ENCODE peak calls at places on chromosomes 5 and 9, in five cellular contexts. One of them, this sample, is unnamed.

GRCh38 chr5:34053133-34053532 is 10.1 kb upstream of the C1QTNF3 start:
- DNase-seq in CD8-positive, alpha-beta memory T cell: no peak
- DNase-seq in breast epithelium: no peak
- DNase-seq in body of pancreas: no peak
- DNase-seq in effector memory CD4-positive, alpha-beta T cell: no peak
- DNase-seq in this sample: no peak

GRCh38 chr5:171450423-171451246 is 31.2 kb downstream of the FGF18 start:
- DNase-seq in effector memory CD4-positive, alpha-beta T cell: no peak
- DNase-seq in body of pancreas: peak; percentile 45
- DNase-seq in breast epithelium: no peak
- DNase-seq in CD8-positive, alpha-beta memory T cell: no peak
- DNase-seq in this sample: no peak

GRCh38 chr9:93032545-93032944 is 26.0 kb upstream of the SUSD3 start:
- DNase-seq in breast epithelium: no peak
- DNase-seq in CD8-positive, alpha-beta memory T cell: no peak
- DNase-seq in body of pancreas: no peak
- DNase-seq in effector memory CD4-positive, alpha-beta T cell: no peak
- DNase-seq in this sample: no peak

GRCh38 chr9:2916382-2916985 is 72.6 kb upstream of the PUM3 start:
- DNase-seq in CD8-positive, alpha-beta memory T cell: no peak
- DNase-seq in effector memory CD4-positive, alpha-beta T cell: no peak
- DNase-seq in body of pancreas: no peak
- DNase-seq in breast epithelium: no peak
- DNase-seq in this sample: no peak

GRCh38 chr9:20526500-20527319 is 95.6 kb downstream of the MLLT3 start:
- DNase-seq in CD8-positive, alpha-beta memory T cell: no peak
- DNase-seq in effector memory CD4-positive, alpha-beta T cell: no peak
- DNase-seq in body of pancreas: no peak
- DNase-seq in breast epithelium: no peak
- DNase-seq in this sample: no peak

GRCh38 chr9:137000177-137000930 is 4.0 kb upstream of the CLIC3 start:
- DNase-seq in body of pancreas: no peak
- DNase-seq in CD8-positive, alpha-beta memory T cell: no peak
- DNase-seq in breast epithelium: no peak
- DNase-seq in effector memory CD4-positive, alpha-beta T cell: no peak
- DNase-seq in this sample: peak; percentile 53

GRCh38 chr9:115022760-115023434 is 92.5 kb upstream of the TNFSF8 start:
- DNase-seq in breast epithelium: no peak
- DNase-seq in effector memory CD4-positive, alpha-beta T cell: no peak
- DNase-seq in CD8-positive, alpha-beta memory T cell: no peak
- DNase-seq in body of pancreas: no peak
- DNase-seq in this sample: no peak

GRCh38 chr9:114014044-114014443 is 64.1 kb downstream of the AMBP start:
- DNase-seq in CD8-positive, alpha-beta memory T cell: no peak
- DNase-seq in breast epithelium: no peak
- DNase-seq in body of pancreas: no peak
- DNase-seq in effector memory CD4-positive, alpha-beta T cell: no peak
- DNase-seq in this sample: no peak

GRCh38 chr5:173001229-173001841 is 17.8 kb downstream of the ATP6V0E1 start:
- DNase-seq in body of pancreas: no peak
- DNase-seq in breast epithelium: no peak
- DNase-seq in effector memory CD4-positive, alpha-beta T cell: no peak
- DNase-seq in CD8-positive, alpha-beta memory T cell: peak; percentile 11
- DNase-seq in this sample: no peak

GRCh38 chr9:78101247-78101646 is 69.6 kb upstream of the GNAQ start:
- DNase-seq in body of pancreas: no peak
- DNase-seq in breast epithelium: no peak
- DNase-seq in CD8-positive, alpha-beta memory T cell: no peak
- DNase-seq in effector memory CD4-positive, alpha-beta T cell: no peak
- DNase-seq in this sample: no peak

GRCh38 chr5:79873216-79873615 is 117.8 kb downstream of the MTX3 start:
- DNase-seq in effector memory CD4-positive, alpha-beta T cell: no peak
- DNase-seq in breast epithelium: no peak
- DNase-seq in body of pancreas: no peak
- DNase-seq in CD8-positive, alpha-beta memory T cell: no peak
- DNase-seq in this sample: no peak
- H3K9me3 ChIP-seq in effector memory CD4-positive, alpha-beta T cell: no peaks in the 10 kb centered on the region
- H3K9me3 ChIP-seq in breast epithelium: no peaks in the 10 kb centered on the region
- H3K9me3 ChIP-seq in body of pancreas: no peaks in the 10 kb centered on the region
- H3K9me3 ChIP-seq in CD8-positive, alpha-beta memory T cell: no peaks in the 10 kb centered on the region
- H3K9me3 ChIP-seq in this sample: no peaks in the 10 kb centered on the region

DNA sequence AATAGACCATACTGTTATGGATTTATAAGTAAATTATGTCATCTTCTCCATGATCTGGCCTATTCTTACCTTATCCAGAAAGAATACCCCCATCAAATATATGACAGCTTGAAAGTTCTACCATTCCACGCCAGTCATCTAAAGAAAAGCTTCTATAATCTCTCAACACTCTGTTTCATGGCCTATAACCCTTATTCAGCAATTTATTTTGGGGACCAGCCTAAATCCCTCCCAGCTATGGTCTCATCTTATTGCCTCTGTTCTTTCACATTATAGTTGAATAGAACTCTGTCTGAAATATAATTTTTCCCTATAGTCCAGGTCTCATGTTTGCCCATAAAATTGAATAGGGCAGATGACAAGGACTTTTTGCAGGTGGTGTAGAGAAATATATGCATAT is 2387.6 kb upstream of the WWC1 start:
- DNase-seq in body of pancreas: no peak
- DNase-seq in CD8-positive, alpha-beta memory T cell: no peak
- DNase-seq in effector memory CD4-positive, alpha-beta T cell: no peak
- DNase-seq in breast epithelium: no peak
- DNase-seq in this sample: no peak
- H3K9me3 ChIP-seq in body of pancreas: no peaks in the 10 kb centered on the region
- H3K9me3 ChIP-seq in CD8-positive, alpha-beta memory T cell: no peaks in the 10 kb centered on the region
- H3K9me3 ChIP-seq in effector memory CD4-positive, alpha-beta T cell: no peaks in the 10 kb centered on the region
- H3K9me3 ChIP-seq in breast epithelium: peaks cover 4% of the 10 kb centered on the region
- H3K9me3 ChIP-seq in this sample: peaks cover 5% of the 10 kb centered on the region

GRCh38 chr9:122742003-122742402 is at the start of gene OR1L6:
- DNase-seq in effector memory CD4-positive, alpha-beta T cell: no peak
- DNase-seq in breast epithelium: no peak
- DNase-seq in body of pancreas: no peak
- DNase-seq in CD8-positive, alpha-beta memory T cell: no peak
- DNase-seq in this sample: no peak
- H3K9me3 ChIP-seq in effector memory CD4-positive, alpha-beta T cell: no peaks in the 10 kb centered on the region
- H3K9me3 ChIP-seq in breast epithelium: peaks cover 17% of the 10 kb centered on the region
- H3K9me3 ChIP-seq in body of pancreas: no peaks in the 10 kb centered on the region
- H3K9me3 ChIP-seq in CD8-positive, alpha-beta memory T cell: no peaks in the 10 kb centered on the region
- H3K9me3 ChIP-seq in this sample: no peaks in the 10 kb centered on the region

GRCh38 chr5:19314840-19315239 is 673.2 kb downstream of the CDH18 start:
- DNase-seq in body of pancreas: no peak
- DNase-seq in CD8-positive, alpha-beta memory T cell: no peak
- DNase-seq in breast epithelium: no peak
- DNase-seq in effector memory CD4-positive, alpha-beta T cell: no peak
- DNase-seq in this sample: no peak
- H3K9me3 ChIP-seq in body of pancreas: no peaks in the 10 kb centered on the region
- H3K9me3 ChIP-seq in CD8-positive, alpha-beta memory T cell: no peaks in the 10 kb centered on the region
- H3K9me3 ChIP-seq in breast epithelium: peaks cover 2% of the 10 kb centered on the region
- H3K9me3 ChIP-seq in effector memory CD4-positive, alpha-beta T cell: no peaks in the 10 kb centered on the region
- H3K9me3 ChIP-seq in this sample: no peaks in the 10 kb centered on the region

GRCh38 chr5:40066616-40067015 is 613.1 kb upstream of the PTGER4 start:
- DNase-seq in CD8-positive, alpha-beta memory T cell: no peak
- DNase-seq in breast epithelium: no peak
- DNase-seq in effector memory CD4-positive, alpha-beta T cell: no peak
- DNase-seq in body of pancreas: no peak
- DNase-seq in this sample: no peak
- H3K9me3 ChIP-seq in CD8-positive, alpha-beta memory T cell: no peaks in the 10 kb centered on the region
- H3K9me3 ChIP-seq in breast epithelium: no peaks in the 10 kb centered on the region
- H3K9me3 ChIP-seq in effector memory CD4-positive, alpha-beta T cell: no peaks in the 10 kb centered on the region
- H3K9me3 ChIP-seq in body of pancreas: no peaks in the 10 kb centered on the region
- H3K9me3 ChIP-seq in this sample: no peaks in the 10 kb centered on the region

GRCh38 chr5:141369994-141370848 is at the start of gene PCDHGB3:
- DNase-seq in breast epithelium: no peak
- DNase-seq in effector memory CD4-positive, alpha-beta T cell: no peak
- DNase-seq in body of pancreas: peak; percentile 39
- DNase-seq in CD8-positive, alpha-beta memory T cell: no peak
- DNase-seq in this sample: peak; percentile 36

GRCh38 chr5:141371572-141372475 is 1.8 kb downstream of the PCDHGB3 start:
- DNase-seq in CD8-positive, alpha-beta memory T cell: no peak
- DNase-seq in breast epithelium: no peak
- DNase-seq in body of pancreas: no peak
- DNase-seq in effector memory CD4-positive, alpha-beta T cell: no peak
- DNase-seq in this sample: no peak

GRCh38 chr5:141374627-141375026 is 936 bp downstream of the PCDHGA6 start:
- DNase-seq in breast epithelium: no peak
- DNase-seq in CD8-positive, alpha-beta memory T cell: no peak
- DNase-seq in effector memory CD4-positive, alpha-beta T cell: no peak
- DNase-seq in body of pancreas: no peak
- DNase-seq in this sample: no peak

DNA sequence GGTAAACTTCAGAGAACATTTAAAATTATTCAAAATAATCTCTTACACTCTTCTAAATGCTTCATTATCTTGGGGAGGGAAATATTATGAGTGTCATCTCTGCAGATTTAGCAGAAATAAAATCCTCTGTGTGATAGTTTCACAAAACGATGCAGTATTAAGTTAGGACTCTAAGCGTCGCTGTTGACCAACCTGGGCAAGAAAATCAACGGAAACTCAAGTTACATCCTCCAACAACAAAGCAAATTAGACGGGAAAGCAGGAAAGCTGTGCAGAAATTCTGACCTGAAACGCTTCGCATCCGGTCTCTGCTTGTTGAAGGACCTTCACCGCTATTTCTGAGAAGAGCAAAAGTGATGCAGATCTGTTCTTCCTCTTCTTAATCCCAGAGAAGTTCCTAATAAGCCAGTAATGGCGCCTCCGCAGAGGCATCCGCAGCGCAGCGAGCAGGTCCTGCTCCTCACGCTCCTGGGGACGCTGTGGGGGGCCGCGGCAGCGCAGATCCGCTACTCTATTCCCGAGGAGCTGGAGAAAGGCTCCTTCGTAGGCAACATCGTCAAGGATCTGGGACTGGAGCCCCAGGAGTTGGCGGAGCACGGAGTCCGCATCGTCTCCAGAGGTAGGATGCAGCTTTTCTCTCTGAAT is at the start of gene PCDHGA6:
- DNase-seq in body of pancreas: no peak
- DNase-seq in CD8-positive, alpha-beta memory T cell: no peak
- DNase-seq in breast epithelium: no peak
- DNase-seq in effector memory CD4-positive, alpha-beta T cell: no peak
- DNase-seq in this sample: no peak
- H3K9me3 ChIP-seq in body of pancreas: peaks cover 15% of the 10 kb centered on the region
- H3K9me3 ChIP-seq in CD8-positive, alpha-beta memory T cell: peaks cover 6% of the 10 kb centered on the region
- H3K9me3 ChIP-seq in breast epithelium: peaks cover 99% of the 10 kb centered on the region
- H3K9me3 ChIP-seq in effector memory CD4-positive, alpha-beta T cell: peaks cover 5% of the 10 kb centered on the region
- H3K9me3 ChIP-seq in this sample: no peaks in the 10 kb centered on the region